ENCODE peak calls at places on chromosomes 16 and 17, in four cellular contexts. E is heart right ventricle; I is iPS-NIHi11; Q is activated naive CD4-positive, alpha-beta T cell. F is an unnamed sample.

GRCh38 chr17:28493467-28493866 is 12.7 kb upstream of the FOXN1 start:
- DNase-seq in E (no peak), I (no peak), Q (no peak), F (no peak)

GRCh38 chr17:72467841-72468653 is 347.2 kb downstream of the SOX9 start:
- DNase-seq in E (peak), I (no peak), Q (no peak), F (no peak)

GRCh38 chr17:75077072-75077489 is 10.7 kb upstream of the SLC16A5 start:
- DNase-seq in E (no peak), I (peak), Q (no peak), F (no peak)

GRCh38 chr16:27108051-27108770 is 41.5 kb downstream of the C16orf82 start:
- DNase-seq in E (no peak), I (no peak), Q (no peak), F (no peak)

GRCh38 chr17:10105513-10106001 is 92.8 kb downstream of the GAS7 start:
- DNase-seq in E (no peak), I (no peak), Q (no peak), F (no peak)

GRCh38 chr16:67989322-67990017 is 9.2 kb upstream of the DPEP3 start:
- DNase-seq in E (no peak), I (no peak), Q (no peak), F (no peak)

GRCh38 chr16:27253526-27253930 is 15.0 kb downstream of the NSMCE1 start:
- DNase-seq in E (no peak), I (no peak), Q (no peak), F (no peak)

GRCh38 chr16:29863669-29863984 is 601 bp upstream of the CDIPT start:
- DNase-seq in E (no peak), I (no peak), Q (no peak), F (no peak)

GRCh38 chr16:4501071-4501478 is 24.9 kb downstream of the HMOX2 start:
- DNase-seq in E (no peak), I (no peak), Q (no peak), F (no peak)

GRCh38 chr17:60577147-60577925 is 22.7 kb upstream of the PPM1D start:
- DNase-seq in E (no peak), I (peak), Q (no peak), F (no peak)

GRCh38 chr17:50301891-50302584 is 27.8 kb downstream of the TMEM92 start:
- DNase-seq in E (no peak), I (no peak), Q (no peak), F (no peak)

GRCh38 chr17:21377821-21378396 is 1.8 kb downstream of the KCNJ12 start:
- DNase-seq in E (no peak), I (peak), Q (no peak), F (no peak)

GRCh38 chr17:81563861-81564586 is 11.9 kb upstream of the FAAP100 start:
- DNase-seq in E (no peak), I (no peak), Q (no peak), F (no peak)

GRCh38 chr17:33444731-33445130 is 151.6 kb upstream of the ASIC2 start:
- DNase-seq in E (no peak), I (no peak), Q (no peak), F (no peak)

GRCh38 chr17:1217030-1217429 is 37.2 kb upstream of the ABR start:
- DNase-seq in E (no peak), I (no peak), Q (no peak), F (no peak)

GRCh38 chr16:3536271-3536671 is 35.5 kb downstream of the CLUAP1 start:
- DNase-seq in E (no peak), I (no peak), Q (no peak), F (no peak)

GRCh38 chr17:59916446-59916845 is 23.5 kb downstream of the RPS6KB1 start:
- DNase-seq in E (no peak), I (no peak), Q (no peak), F (no peak)

GRCh38 chr16:82082543-82083244 is 47.6 kb downstream of the HSD17B2 start:
- DNase-seq in E (no peak), I (no peak), Q (no peak), F (no peak)

GRCh38 chr17:79325707-79326106 is 251.1 kb downstream of the ENGASE start:
- DNase-seq in E (no peak), I (peak), Q (no peak), F (no peak)

GRCh38 chr16:81394966-81395655 is 49.5 kb upstream of the CMIP start:
- DNase-seq in E (peak), I (no peak), Q (no peak), F (no peak)

GRCh38 chr17:63973247-63973646 is 529 bp upstream of the SCN4A start:
- DNase-seq in E (no peak), I (no peak), Q (no peak), F (no peak)

GRCh38 chr17:44223574-44224046 is 4.1 kb upstream of the UBTF start:
- DNase-seq in E (no peak), I (no peak), Q (no peak), F (no peak)

GRCh38 chr17:35101725-35102124 is 17.9 kb downstream of the RAD51D start:
- DNase-seq in E (no peak), I (no peak), Q (no peak), F (no peak)